ENCODE peak calls at places on chromosomes 3 and 15, in ten cellular contexts. U is B cell, X is AG10803, Z is epithelial cell of esophagus, H is colonic mucosa, O is left ventricle myocardium inferior, V is cardiac fibroblast, T is HCT116, W is HL-60, B is neural progenitor cell. E is an unnamed sample.

GRCh38 chr3:55654123-55654787 is 167.1 kb upstream of the WNT5A start:
- DNase-seq in X (peak; percentile 68), V (no peak), B (no peak), U (no peak), O (no peak), H (no peak), Z (no peak), W (no peak), T (no peak), E (no peak)

GRCh38 chr3:141305436-141305835 is 62.9 kb upstream of the ZBTB38 start:
- DNase-seq in V (peak; percentile 85), W (no peak), O (no peak), Z (peak; percentile 45), H (no peak), X (peak; percentile 76), B (peak; percentile 26), T (no peak), U (no peak), E (peak; percentile 55)

GRCh38 chr15:89665449-89666146 is 10.3 kb upstream of the KIF7 start:
- DNase-seq in T (no peak), Z (peak; percentile 41), O (peak; percentile 70), V (peak; percentile 68), U (peak; percentile 50), H (peak; percentile 58), X (peak; percentile 70), B (peak; percentile 82), W (peak; percentile 33), E (no peak)

GRCh38 chr3:50708620-50709019 is 33.9 kb downstream of the DOCK3 start:
- DNase-seq in V (no peak), O (no peak), U (no peak), H (no peak), T (no peak), X (no peak), B (no peak), W (no peak), Z (peak; percentile 8), E (peak; percentile 23)

GRCh38 chr3:65479967-65480366 is 558.8 kb downstream of the MAGI1 start:
- DNase-seq in Z (peak; percentile 11), O (no peak), B (no peak), T (no peak), W (no peak), H (no peak), V (peak; percentile 33), X (peak; percentile 76), U (no peak), E (peak; percentile 42)

GRCh38 chr3:186129206-186129605 is 20.3 kb upstream of the ETV5 start:
- DNase-seq in H (no peak), B (no peak), T (no peak), U (no peak), X (no peak), W (no peak), Z (no peak), V (no peak), O (no peak), E (no peak)

GRCh38 chr3:23966308-23966707 is 21.2 kb downstream of the NR1D2 start:
- DNase-seq in V (peak; percentile 88), H (no peak), W (no peak), B (no peak), T (no peak), O (no peak), X (peak; percentile 61), U (no peak), Z (no peak), E (peak; percentile 73)

GRCh38 chr15:56929389-56929788 is 10.9 kb downstream of the TCF12 start:
- DNase-seq in X (peak; percentile 39), U (no peak), Z (peak; percentile 20), W (no peak), V (no peak), H (no peak), B (no peak), O (no peak), T (no peak), E (peak; percentile 27)

GRCh38 chr15:66138882-66139281 is 114.7 kb downstream of the MEGF11 start:
- DNase-seq in B (no peak), W (no peak), O (no peak), V (no peak), H (no peak), U (no peak), X (no peak), T (no peak), Z (no peak), E (no peak)

GRCh38 chr3:55484741-55485207 is 2.3 kb downstream of the WNT5A start:
- DNase-seq in U (no peak), H (no peak), O (no peak), W (no peak), Z (no peak), T (no peak), V (no peak), X (no peak), B (no peak), E (peak; percentile 13)

GRCh38 chr15:83046558-83047127 is 20.4 kb downstream of the BTBD1 start:
- DNase-seq in W (no peak), U (no peak), Z (peak; percentile 55), X (peak; percentile 53), T (no peak), H (no peak), O (no peak), V (peak; percentile 82), B (no peak), E (peak; percentile 47)

GRCh38 chr3:61832375-61833229 is 271.2 kb downstream of the PTPRG start:
- DNase-seq in V (peak; percentile 40), Z (no peak), W (no peak), T (no peak), B (no peak), U (no peak), X (no peak), O (no peak), H (no peak), E (no peak)

GRCh38 chr15:37010595-37010994 is 89.8 kb downstream of the MEIS2 start:
- DNase-seq in O (no peak), W (no peak), Z (no peak), X (no peak), V (no peak), H (no peak), U (no peak), B (no peak), T (no peak), E (no peak)

GRCh38 chr15:64740361-64741170 is 34.8 kb downstream of the RBPMS2 start:
- DNase-seq in V (peak; percentile 87), H (peak; percentile 48), Z (peak; percentile 55), U (no peak), W (peak; percentile 16), O (peak; percentile 83), T (no peak), B (no peak), X (peak; percentile 54), E (peak; percentile 66)

GRCh38 chr15:28907338-28907961 is 21.7 kb downstream of the APBA2 start:
- DNase-seq in V (no peak), W (no peak), O (no peak), B (no peak), T (no peak), H (no peak), X (no peak), U (no peak), Z (no peak), E (no peak)

GRCh38 chr3:172709776-172710708 is 825 bp downstream of the NCEH1 start:
- DNase-seq in O (peak; percentile 42), H (peak; percentile 54), V (peak; percentile 47), X (peak; percentile 56), W (peak; percentile 23), B (peak; percentile 52), T (no peak), U (no peak), Z (peak; percentile 59), E (peak; percentile 44)
- TF ChIP-seq CTCF in O (no peak), H (no peak), V (no peak), X (no peak), W (no peak), B (no peak), T (no peak), U (no peak), Z (no peak), E (no peak)

GRCh38 chr3:178417736-178418135 is 118.5 kb upstream of the KCNMB2 start:
- DNase-seq in X (no peak), V (no peak), W (no peak), H (no peak), U (no peak), B (no peak), T (no peak), O (no peak), Z (peak; percentile 34), E (no peak)

GRCh38 chr3:178421069-178421468 is 115.2 kb upstream of the KCNMB2 start:
- DNase-seq in H (no peak), Z (no peak), T (no peak), O (no peak), W (no peak), B (no peak), V (no peak), U (no peak), X (no peak), E (no peak)

GRCh38 chr3:178419078-178419477 is 117.2 kb upstream of the KCNMB2 start:
- DNase-seq in X (no peak), T (no peak), Z (peak; percentile 80), U (no peak), B (no peak), H (no peak), V (peak; percentile 17), W (no peak), O (no peak), E (peak; percentile 65)

GRCh38 chr3:178420033-178420432 is 116.2 kb upstream of the KCNMB2 start:
- DNase-seq in U (no peak), W (no peak), V (no peak), B (no peak), X (no peak), Z (no peak), H (no peak), T (no peak), O (no peak), E (no peak)

GRCh38 chr3:178422406-178422805 is 113.8 kb upstream of the KCNMB2 start:
- DNase-seq in X (no peak), U (no peak), Z (no peak), T (no peak), W (no peak), B (no peak), O (no peak), H (no peak), V (no peak), E (no peak)
- TF ChIP-seq CTCF in X (no peak), U (no peak), Z (no peak), T (no peak), W (no peak), B (peak; percentile 19), O (no peak), H (no peak), V (no peak), E (no peak)

GRCh38 chr3:36792342-36792741 is 28.0 kb upstream of the DCLK3 start:
- DNase-seq in O (no peak), X (peak; percentile 13), H (no peak), W (peak; percentile 35), V (peak; percentile 39), T (peak; percentile 24), U (no peak), B (peak; percentile 78), Z (peak; percentile 61), E (peak; percentile 51)
- TF ChIP-seq CTCF in O (peak; percentile 38), X (peak; percentile 51), H (no peak), W (peak; percentile 17), V (peak; percentile 65), T (peak; percentile 59), U (no peak), B (peak; percentile 69), Z (peak; percentile 54), E (peak; percentile 53)

DNA sequence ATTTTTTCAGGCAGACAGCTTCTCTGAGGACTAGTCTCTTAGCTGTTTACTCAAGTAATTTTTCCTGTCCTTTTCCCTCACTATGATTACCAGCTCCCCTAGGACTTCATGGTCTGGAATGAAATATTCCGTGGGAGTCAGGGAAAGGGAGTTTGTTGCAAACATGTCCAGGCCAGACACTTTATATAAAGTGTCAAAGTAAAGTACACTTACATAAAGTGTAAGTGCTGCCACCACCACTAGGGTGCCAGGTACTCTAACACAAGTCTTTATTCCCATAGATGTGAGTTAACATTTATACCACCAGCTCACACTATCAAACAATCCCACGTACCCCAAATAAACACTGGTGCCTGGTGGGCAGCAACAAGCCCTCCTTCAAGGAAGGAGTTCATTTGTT is 179.8 kb downstream of the SNRPN start:
- DNase-seq in H (no peak), B (peak; percentile 4), V (peak; percentile 48), X (peak; percentile 0), Z (peak; percentile 37), O (no peak), U (no peak), T (no peak), W (no peak), E (no peak)
- TF ChIP-seq CTCF in H (no peak), B (peak; percentile 33), V (peak; percentile 22), X (no peak), Z (peak; percentile 35), O (peak; percentile 25), U (no peak), T (no peak), W (no peak), E (no peak)